ENCODE peak calls at places on chromosome 11, in six cellular contexts. R, D, E, Z, H and N are unnamed samples.

GRCh38 chr11:126716456-126717083 is 284.0 kb downstream of the KIRREL3 start:
- DNase-seq in H (peak; percentile 62), R (peak; percentile 82), Z (peak; percentile 33), D (peak; percentile 80), E (peak; percentile 9), N (no peak)

GRCh38 chr11:63764712-63765631 is 3.6 kb downstream of the ZFTA start:
- DNase-seq in D (no peak), Z (no peak), R (no peak), E (no peak), H (no peak), N (no peak)

GRCh38 chr11:114348200-114349191 is 51.8 kb downstream of the C11orf71 start:
- DNase-seq in Z (no peak), E (peak; percentile 46), D (peak; percentile 88), R (peak; percentile 77), H (peak; percentile 73), N (no peak)

GRCh38 chr11:124612045-124612444 is 817 bp downstream of the PANX3 start:
- DNase-seq in Z (no peak), R (peak; percentile 57), E (no peak), H (no peak), D (no peak), N (no peak)

GRCh38 chr11:102791271-102792036 is 6.5 kb downstream of the MMP1 start:
- DNase-seq in D (no peak), E (no peak), Z (no peak), R (no peak), H (no peak), N (peak; percentile 52)

GRCh38 chr11:125315088-125315740 is 150.7 kb downstream of the PKNOX2 start:
- DNase-seq in E (no peak), D (peak; percentile 24), R (peak; percentile 98), Z (no peak), H (no peak), N (no peak)

GRCh38 chr11:125451400-125452124 is 44.5 kb downstream of the FEZ1 start:
- DNase-seq in R (peak; percentile 94), E (no peak), D (peak; percentile 5), Z (no peak), H (peak; percentile 73), N (no peak)

GRCh38 chr11:57598831-57599155 is 1.3 kb downstream of the SERPING1 start:
- DNase-seq in E (peak; percentile 15), R (no peak), H (no peak), D (no peak), Z (no peak), N (no peak)

GRCh38 chr11:45411221-45411946 is 125.2 kb upstream of the SYT13 start:
- DNase-seq in H (no peak), D (peak; percentile 61), E (no peak), Z (no peak), R (peak; percentile 68), N (no peak)

GRCh38 chr11:111539426-111540113 is 950 bp upstream of the LAYN start:
- DNase-seq in Z (no peak), D (peak; percentile 36), E (no peak), H (no peak), R (no peak), N (no peak)